ENCODE peak calls at places on chromosomes 6 and 20, in eight cellular contexts. D is GM20000, X is coronary artery, Q is MCF 10A, H is psoas muscle, V is AG09309, I is fibroblast of pulmonary artery, L is upper lobe of right lung. F is an unnamed sample.

GRCh38 chr20:52749020-52749419 is 223.1 kb upstream of the TSHZ2 start:
- DNase-seq in I (no peak), H (no peak), L (no peak), V (no peak), X (no peak), D (no peak), Q (no peak), F (no peak)

GRCh38 chr6:147711511-147711910 is 203.0 kb downstream of the SAMD5 start:
- DNase-seq in Q (no peak), H (no peak), V (peak), X (no peak), D (no peak), L (no peak), I (no peak), F (no peak)

GRCh38 chr6:122248001-122248669 is 151.3 kb upstream of the HSF2 start:
- DNase-seq in D (no peak), I (no peak), Q (no peak), V (no peak), X (no peak), H (no peak), L (no peak), F (no peak)

GRCh38 chr6:116366740-116367275 is 3.9 kb upstream of the DSE start:
- DNase-seq in X (no peak), V (no peak), L (no peak), Q (no peak), H (no peak), D (no peak), I (no peak), F (no peak)

GRCh38 chr6:114253431-114253830 is 89.4 kb downstream of the HS3ST5 start:
- DNase-seq in D (no peak), L (no peak), V (no peak), X (no peak), Q (peak), H (no peak), I (no peak), F (no peak)

GRCh38 chr6:41732601-41733348 is 2.6 kb downstream of the TFEB start:
- DNase-seq in Q (peak), X (no peak), V (no peak), I (no peak), L (no peak), H (no peak), D (peak), F (no peak)

GRCh38 chr6:139430897-139431601 is 56.6 kb upstream of the CITED2 start:
- DNase-seq in H (no peak), D (no peak), Q (no peak), X (no peak), L (no peak), V (no peak), I (peak), F (no peak)

GRCh38 chr6:122033564-122034181 is 365.8 kb upstream of the HSF2 start:
- DNase-seq in I (peak), V (peak), X (no peak), H (no peak), D (peak), Q (peak), L (no peak), F (no peak)

GRCh38 chr20:42886801-42887200 is 302.9 kb downstream of the PTPRT start:
- DNase-seq in X (no peak), I (no peak), L (no peak), V (no peak), Q (no peak), H (no peak), D (no peak), F (no peak)

GRCh38 chr6:98308564-98308963 is 525.8 kb upstream of the POU3F2 start:
- DNase-seq in D (no peak), X (no peak), V (no peak), H (no peak), I (no peak), Q (no peak), L (no peak), F (no peak)

GRCh38 chr20:6863798-6864201 is 96.3 kb downstream of the BMP2 start:
- DNase-seq in Q (no peak), D (no peak), V (no peak), X (no peak), H (no peak), I (no peak), L (no peak), F (no peak)

GRCh38 chr6:107114872-107115694 is at the start of gene BEND3:
- DNase-seq in Q (peak), D (peak), H (peak), L (peak), X (no peak), I (no peak), V (no peak), F (peak)

GRCh38 chr20:50152394-50153152 is 950 bp downstream of the PEDS1 start:
- DNase-seq in X (no peak), H (no peak), D (peak), I (no peak), Q (peak), V (no peak), L (no peak), F (no peak)

GRCh38 chr6:139979021-139979721 is 604.7 kb upstream of the CITED2 start:
- DNase-seq in I (peak), L (no peak), D (no peak), H (no peak), Q (no peak), V (no peak), X (no peak), F (no peak)

GRCh38 chr6:56839533-56840183 is 115.2 kb upstream of the BEND6 start:
- DNase-seq in X (no peak), Q (no peak), H (no peak), V (no peak), D (no peak), I (no peak), L (no peak), F (no peak)

GRCh38 chr6:80179691-80180090 is 73.2 kb downstream of the BCKDHB start:
- DNase-seq in I (no peak), H (no peak), V (no peak), L (no peak), X (no peak), D (no peak), Q (no peak), F (no peak)

GRCh38 chr6:41691426-41692079 is 43.9 kb downstream of the TFEB start:
- DNase-seq in H (no peak), I (no peak), Q (no peak), V (no peak), X (no peak), L (no peak), D (no peak), F (no peak)

GRCh38 chr20:48294196-48294595 is 508.9 kb upstream of the SULF2 start:
- DNase-seq in H (no peak), L (no peak), D (no peak), I (peak), X (no peak), Q (peak), V (no peak), F (no peak)

GRCh38 chr6:118635909-118636735 is 15.3 kb downstream of the CEP85L start:
- DNase-seq in X (no peak), Q (no peak), V (no peak), H (no peak), D (no peak), L (no peak), I (no peak), F (no peak)

GRCh38 chr6:23690650-23691049 is 435.4 kb upstream of the NRSN1 start:
- DNase-seq in D (no peak), H (no peak), L (no peak), Q (no peak), I (no peak), V (no peak), X (no peak), F (no peak)

GRCh38 chr6:137724018-137724403 is 143.0 kb upstream of the TNFAIP3 start:
- DNase-seq in X (no peak), D (no peak), V (no peak), I (no peak), L (no peak), Q (no peak), H (no peak), F (no peak)

GRCh38 chr6:109428889-109429477 is 11.4 kb downstream of the PPIL6 start:
- DNase-seq in I (peak), L (no peak), D (no peak), X (no peak), H (no peak), Q (peak), V (peak), F (no peak)

GRCh38 chr6:166824146-166824879 is 132.0 kb downstream of the RNASET2 start:
- DNase-seq in X (no peak), I (no peak), H (no peak), Q (no peak), D (no peak), V (no peak), L (no peak), F (no peak)

GRCh38 chr6:166333172-166333995 is 9.0 kb downstream of the SFT2D1 start:
- DNase-seq in L (no peak), V (no peak), H (no peak), D (peak), I (no peak), X (no peak), Q (no peak), F (no peak)

GRCh38 chr6:131060311-131060710 is 2.7 kb downstream of the EPB41L2 start:
- DNase-seq in V (no peak), Q (no peak), I (no peak), D (no peak), H (no peak), X (no peak), L (no peak), F (no peak)

GRCh38 chr20:21767739-21768223 is 62.3 kb downstream of the PAX1 start:
- DNase-seq in D (no peak), X (no peak), V (no peak), L (peak), Q (no peak), H (no peak), I (no peak), F (peak)

GRCh38 chr6:72975346-72975745 is 249.9 kb downstream of the KHDC1L start:
- DNase-seq in H (no peak), X (no peak), Q (no peak), V (no peak), L (no peak), I (no peak), D (no peak), F (no peak)

GRCh38 chr6:152290693-152291092 is 346.5 kb downstream of the SYNE1 start:
- DNase-seq in Q (no peak), H (no peak), V (no peak), I (no peak), D (no peak), X (no peak), L (no peak), F (no peak)

GRCh38 chr20:57508381-57508780 is 16.6 kb downstream of the CTCFL start:
- DNase-seq in I (no peak), H (no peak), L (no peak), Q (no peak), D (no peak), X (no peak), V (no peak), F (no peak)

GRCh38 chr20:59933296-59933848 is at the start of gene SYCP2:
- DNase-seq in H (peak), Q (no peak), I (peak), V (no peak), D (peak), L (peak), X (no peak), F (no peak)

GRCh38 chr6:14848019-14848418 is 397.9 kb upstream of the JARID2 start:
- DNase-seq in X (no peak), D (no peak), V (peak), I (no peak), H (no peak), L (no peak), Q (no peak), F (no peak)

GRCh38 chr6:4470698-4471210 is 305.4 kb upstream of the CDYL start:
- DNase-seq in D (no peak), Q (no peak), X (no peak), I (no peak), H (no peak), V (no peak), L (no peak), F (no peak)

GRCh38 chr6:30749554-30750378 is 5.4 kb upstream of the IER3 start:
- DNase-seq in X (no peak), H (no peak), I (no peak), L (no peak), V (no peak), Q (peak), D (no peak), F (peak)

DNA sequence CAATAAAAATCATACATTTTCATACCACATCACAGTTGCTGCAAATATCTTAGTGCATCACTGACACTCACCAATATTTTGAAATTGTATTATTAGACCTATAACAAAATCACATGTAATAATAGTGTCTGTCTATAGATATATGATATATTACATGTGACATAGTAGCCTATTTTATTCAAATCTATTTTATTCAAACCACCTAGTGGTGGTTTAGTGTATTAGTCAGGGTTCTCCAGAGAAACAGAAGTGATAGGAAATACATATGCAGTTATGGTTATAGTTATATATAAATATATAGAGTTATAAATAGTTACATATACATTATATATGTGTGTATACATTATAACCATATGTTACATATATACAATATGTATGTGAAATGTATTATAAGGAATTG is 366.5 kb upstream of the ARID1B start:
- DNase-seq in H (no peak), X (no peak), Q (no peak), V (no peak), L (no peak), I (no peak), D (no peak), F (no peak)
- TF ChIP-seq CTCF in H (peak), X (no peak), Q (peak), V (peak), L (peak), I (peak), D (no peak), F (peak)

GRCh38 chr20:63572788-63573738 is 976 bp downstream of the HELZ2 start:
- DNase-seq in H (no peak), Q (no peak), L (no peak), V (no peak), D (no peak), X (no peak), I (no peak), F (no peak)
- TF ChIP-seq CTCF in H (no peak), Q (no peak), L (no peak), V (peak), D (peak), X (no peak), I (peak), F (peak)

GRCh38 chr6:2114100-2114499 is 131.3 kb downstream of the GMDS start:
- DNase-seq in I (no peak), X (no peak), H (no peak), Q (no peak), L (no peak), V (no peak), D (no peak), F (no peak)
- TF ChIP-seq CTCF in I (no peak), X (no peak), H (no peak), Q (no peak), L (no peak), V (no peak), D (no peak), F (no peak)

DNA sequence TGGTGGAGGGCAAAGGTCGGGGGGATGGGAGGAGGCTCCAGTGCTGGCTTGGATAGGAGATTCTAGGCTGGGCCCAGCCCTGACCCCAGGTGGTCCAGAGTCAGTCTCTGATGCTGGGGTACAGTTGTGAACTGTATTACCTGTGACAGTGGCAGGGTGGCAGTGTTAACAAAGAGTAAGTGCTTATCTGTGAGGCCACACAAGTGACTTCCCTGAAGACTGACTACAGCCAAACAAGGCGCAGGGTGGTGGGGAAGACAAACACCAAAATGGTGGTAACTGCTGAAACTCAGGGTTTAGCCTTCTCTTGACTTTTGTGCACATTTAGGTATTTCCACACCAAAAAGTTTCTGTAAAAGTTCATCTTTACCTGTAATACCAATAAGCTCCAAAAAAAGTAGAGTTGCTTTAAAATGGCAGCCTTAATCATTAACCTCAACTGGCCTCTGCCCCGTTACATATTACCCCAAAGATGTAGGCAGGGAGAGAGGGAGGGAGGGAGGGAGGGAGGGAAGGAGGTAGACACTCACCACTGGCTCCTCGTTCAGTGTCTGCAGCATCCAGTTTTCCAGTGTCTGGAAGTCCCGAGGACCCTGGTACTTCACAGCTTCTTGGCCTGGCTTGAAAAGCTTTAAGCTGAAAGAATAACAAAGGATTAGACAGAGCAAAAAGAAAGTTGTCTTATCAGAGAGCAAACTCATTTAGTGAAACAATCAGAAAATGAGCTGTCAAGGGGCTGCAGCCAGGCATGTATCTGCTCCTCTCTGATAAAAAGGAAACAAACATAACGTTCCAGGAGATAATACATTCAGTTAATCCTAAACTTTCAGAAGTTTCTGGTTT is 11.3 kb downstream of the TXNDC5 start:
- DNase-seq in Q (no peak), X (no peak), H (no peak), D (peak), V (no peak), L (no peak), I (no peak), F (no peak)
- TF ChIP-seq CTCF in Q (no peak), X (no peak), H (no peak), D (no peak), V (no peak), L (peak), I (peak), F (peak)

DNA sequence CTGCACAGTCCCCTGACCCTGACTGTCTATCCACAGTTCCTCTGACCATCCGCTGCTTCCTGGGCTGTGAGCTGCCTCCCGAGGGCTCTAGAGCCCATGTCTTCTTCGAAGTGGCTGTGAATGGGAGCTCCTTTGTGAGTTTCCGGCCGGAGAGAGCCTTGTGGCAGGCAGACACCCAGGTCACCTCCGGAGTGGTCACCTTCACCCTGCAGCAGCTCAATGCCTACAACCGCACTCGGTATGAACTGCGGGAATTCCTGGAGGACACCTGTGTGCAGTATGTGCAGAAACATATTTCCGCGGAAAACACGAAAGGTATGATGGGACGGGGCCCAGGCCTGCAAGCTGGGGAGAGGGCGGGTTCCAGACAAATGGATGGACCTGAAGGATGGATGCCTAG is 4.3 kb downstream of the PROCR start:
- DNase-seq in D (no peak), L (no peak), X (no peak), Q (no peak), I (no peak), H (no peak), V (no peak), F (no peak)
- TF ChIP-seq CTCF in D (no peak), L (no peak), X (no peak), Q (no peak), I (no peak), H (no peak), V (no peak), F (no peak)

GRCh38 chr6:43355862-43356590 is 13.4 kb downstream of the ZNF318 start:
- DNase-seq in I (peak), L (no peak), V (no peak), H (no peak), Q (no peak), D (peak), X (no peak), F (no peak)
- TF ChIP-seq CTCF in I (peak), L (peak), V (peak), H (no peak), Q (no peak), D (peak), X (no peak), F (peak)

GRCh38 chr6:33248932-33249731 is 22.5 kb downstream of the VPS52 start:
- DNase-seq in H (peak), X (peak), D (peak), V (peak), I (peak), L (peak), Q (peak), F (peak)
- TF ChIP-seq CTCF in H (no peak), X (no peak), D (no peak), V (no peak), I (no peak), L (peak), Q (no peak), F (no peak)

GRCh38 chr20:40438161-40438835 is 250.7 kb downstream of the MAFB start:
- DNase-seq in V (no peak), L (no peak), H (no peak), Q (no peak), D (no peak), I (no peak), X (no peak), F (no peak)

GRCh38 chr20:40443731-40444130 is 245.3 kb downstream of the MAFB start:
- DNase-seq in I (no peak), Q (no peak), V (no peak), H (no peak), L (no peak), X (no peak), D (no peak), F (no peak)

GRCh38 chr20:40441771-40442170 is 247.3 kb downstream of the MAFB start:
- DNase-seq in X (no peak), Q (peak), D (no peak), I (no peak), H (no peak), V (no peak), L (no peak), F (no peak)

GRCh38 chr20:40446868-40447267 is 242.2 kb downstream of the MAFB start:
- DNase-seq in L (no peak), I (no peak), V (no peak), D (no peak), H (no peak), X (no peak), Q (no peak), F (no peak)

GRCh38 chr20:40442181-40442963 is 246.7 kb downstream of the MAFB start:
- DNase-seq in X (no peak), H (no peak), D (no peak), I (peak), V (no peak), L (no peak), Q (peak), F (no peak)
- TF ChIP-seq CTCF in X (no peak), H (no peak), D (no peak), I (no peak), V (no peak), L (no peak), Q (no peak), F (peak)